ENCODE peak calls at places on chromosomes 3 and 15, in six cellular contexts. J is activated CD8-positive, alpha-beta memory T cell treated with anti-CD3 and anti-CD28 coated beads for 24 hours; K is fibroblast of villous mesenchyme; F is BJ; X is NCI-H510A; Q is CD4-positive, alpha-beta T cell. T is an unnamed sample.
A peak's percentile ranks its signal among the peaks of the same experiment; 100 is the strongest.

GRCh38 chr3:146780251-146780650 is 175.1 kb upstream of the PLSCR5 start:
- DNase-seq in J (no peak), X (no peak), Q (no peak), K (peak; percentile 16), F (no peak), T (no peak)

GRCh38 chr3:37898424-37898823 is 36.7 kb downstream of the CTDSPL start:
- DNase-seq in K (no peak), X (no peak), F (no peak), J (no peak), Q (no peak), T (no peak)

GRCh38 chr15:63056843-63057242 is 14.3 kb downstream of the TPM1 start:
- DNase-seq in Q (no peak), X (no peak), K (peak; percentile 59), F (no peak), J (no peak), T (no peak)

GRCh38 chr15:40918146-40918798 is 10.9 kb upstream of the DLL4 start:
- DNase-seq in Q (no peak), J (no peak), K (no peak), F (no peak), X (peak; percentile 77), T (peak; percentile 63)

GRCh38 chr3:73493543-73494314 is 131.0 kb downstream of the PDZRN3 start:
- DNase-seq in F (peak; percentile 44), Q (no peak), X (no peak), K (peak; percentile 47), J (no peak), T (no peak)

GRCh38 chr3:196163212-196163611 is 48.0 kb downstream of the ZDHHC19 start:
- DNase-seq in J (no peak), Q (no peak), K (no peak), F (no peak), X (no peak), T (no peak)

GRCh38 chr3:44926921-44927320 is 49.1 kb downstream of the ZDHHC3 start:
- DNase-seq in K (no peak), F (no peak), X (no peak), Q (no peak), J (no peak), T (no peak)

GRCh38 chr3:54578417-54578816 is 349.4 kb downstream of the LRTM1 start:
- DNase-seq in J (no peak), K (no peak), X (no peak), Q (no peak), F (no peak), T (no peak)

GRCh38 chr3:159761377-159761776 is 227.3 kb upstream of the IL12A start:
- DNase-seq in K (peak; percentile 29), X (no peak), Q (no peak), J (no peak), F (no peak), T (no peak)

GRCh38 chr15:97691799-97692198 is 268.7 kb upstream of the ARRDC4 start:
- DNase-seq in K (no peak), Q (no peak), F (no peak), J (no peak), X (no peak), T (no peak)

GRCh38 chr3:13500133-13500885 is 20.2 kb downstream of the HDAC11 start:
- DNase-seq in F (no peak), Q (no peak), K (no peak), X (no peak), J (no peak), T (no peak)

GRCh38 chr3:72960812-72961518 is 35.6 kb upstream of the PPP4R2 start:
- DNase-seq in Q (no peak), J (no peak), X (no peak), K (peak; percentile 92), F (no peak), T (no peak)

GRCh38 chr3:60240558-60240957 is 1010.7 kb downstream of the FHIT start:
- DNase-seq in F (no peak), K (no peak), X (peak; percentile 3), J (no peak), Q (no peak), T (no peak)

GRCh38 chr3:3798641-3799113 is 554 bp upstream of the LRRN1 start:
- DNase-seq in Q (no peak), X (peak; percentile 20), F (no peak), J (peak; percentile 79), K (no peak), T (peak; percentile 71)

GRCh38 chr15:83871808-83872559 is 218.1 kb downstream of the ADAMTSL3 start:
- DNase-seq in K (peak; percentile 62), Q (no peak), X (no peak), J (no peak), F (no peak), T (no peak)

GRCh38 chr3:46019707-46020106 is 7.6 kb downstream of the XCR1 start:
- DNase-seq in Q (no peak), F (no peak), K (no peak), J (no peak), X (no peak), T (no peak)

T was measured in type B pancreatic cell.